ENCODE peak calls at places on chromosomes 2 and 18, in ten cellular contexts. D is Peyer's patch, S is kidney, P is H9, Q is uterus, E is heart left ventricle, O is gastrocnemius medialis, I is upper lobe of right lung, R is psoas muscle, T is OCI-LY7. V is an unnamed sample.

GRCh38 chr2:65605427-65606058 is 173.1 kb upstream of the SPRED2 start:
- DNase-seq in D (no peak), S (no peak), P (no peak), Q (no peak), E (no peak), O (no peak), I (no peak), R (no peak), T (peak; percentile 39), V (no peak)

GRCh38 chr2:71789556-71790219 is 336.3 kb downstream of the DYSF start:
- DNase-seq in D (no peak), S (no peak), P (no peak), Q (no peak), E (peak; percentile 3), O (no peak), I (no peak), R (no peak), T (no peak), V (no peak)

GRCh38 chr2:236404346-236404745 is 140.1 kb upstream of the ASB18 start:
- DNase-seq in D (no peak), S (no peak), P (no peak), Q (no peak), E (no peak), O (no peak), I (no peak), R (no peak), T (no peak), V (no peak)

GRCh38 chr2:169362346-169363026 is at the start of gene LRP2:
- DNase-seq in D (no peak), S (peak; percentile 74), P (peak; percentile 38), Q (no peak), E (no peak), O (no peak), I (peak; percentile 74), R (peak; percentile 48), T (no peak), V (no peak)

GRCh38 chr2:143903172-143903856 is 616.6 kb downstream of the ZEB2 start:
- DNase-seq in D (no peak), S (no peak), P (no peak), Q (no peak), E (no peak), O (no peak), I (no peak), R (no peak), T (no peak), V (no peak)

GRCh38 chr18:77648415-77648814 is 398.8 kb downstream of the GALR1 start:
- DNase-seq in D (no peak), S (no peak), P (no peak), Q (no peak), E (no peak), O (no peak), I (no peak), R (no peak), T (no peak), V (no peak)

GRCh38 chr2:98761267-98761781 is 30.4 kb upstream of the MGAT4A start:
- DNase-seq in D (peak; percentile 43), S (no peak), P (no peak), Q (no peak), E (no peak), O (no peak), I (no peak), R (no peak), T (peak; percentile 72), V (no peak)

GRCh38 chr18:77071061-77071460 is 61.5 kb downstream of the MBP start:
- DNase-seq in D (no peak), S (no peak), P (no peak), Q (no peak), E (no peak), O (no peak), I (no peak), R (no peak), T (no peak), V (no peak)

GRCh38 chr2:122451040-122451439 is 695.6 kb downstream of the TSN start:
- DNase-seq in D (no peak), S (no peak), P (peak; percentile 34), Q (no peak), E (no peak), O (no peak), I (no peak), R (no peak), T (peak; percentile 46), V (no peak)

GRCh38 chr2:7154666-7155065 is 237.5 kb downstream of the RNF144A start:
- DNase-seq in D (no peak), S (no peak), P (no peak), Q (no peak), E (no peak), O (no peak), I (no peak), R (no peak), T (no peak), V (no peak)

GRCh38 chr18:46220116-46220515 is 115.9 kb downstream of the HAUS1 start:
- DNase-seq in D (no peak), S (no peak), P (no peak), Q (no peak), E (no peak), O (no peak), I (no peak), R (no peak), T (no peak), V (no peak)

GRCh38 chr2:102422910-102423309 is at the start of gene IL18RAP:
- DNase-seq in D (no peak), S (no peak), P (no peak), Q (no peak), E (no peak), O (no peak), I (no peak), R (no peak), T (no peak), V (no peak)

GRCh38 chr2:60925994-60926750 is 44.8 kb downstream of the REL start:
- DNase-seq in D (no peak), S (no peak), P (no peak), Q (no peak), E (no peak), O (no peak), I (no peak), R (no peak), T (no peak), V (no peak)

GRCh38 chr2:112793449-112793978 is 9.2 kb upstream of the IL1A start:
- DNase-seq in D (no peak), S (no peak), P (no peak), Q (no peak), E (no peak), O (no peak), I (no peak), R (no peak), T (no peak), V (no peak)

GRCh38 chr2:55616509-55617159 is 788 bp downstream of the PPP4R3B start:
- DNase-seq in D (no peak), S (no peak), P (no peak), Q (no peak), E (no peak), O (peak; percentile 45), I (no peak), R (no peak), T (peak; percentile 58), V (no peak)

GRCh38 chr2:16281451-16282330 is 341.3 kb downstream of the MYCN start:
- DNase-seq in D (no peak), S (no peak), P (peak; percentile 74), Q (no peak), E (no peak), O (no peak), I (no peak), R (no peak), T (peak; percentile 13), V (no peak)
- TF ChIP-seq CTCF in D (peak; percentile 64), S (peak; percentile 49), P (peak; percentile 81), Q (no peak), E (peak; percentile 52), O (no peak), I (peak; percentile 47), R (peak; percentile 48), T (peak; percentile 71), V (peak; percentile 69)

GRCh38 chr18:57776354-57776753 is 26.8 kb downstream of the ATP8B1 start:
- DNase-seq in D (no peak), S (no peak), P (no peak), Q (no peak), E (no peak), O (no peak), I (no peak), R (no peak), T (no peak), V (no peak)
- H3K4me1 ChIP-seq in D (no peaks in the 10 kb centered on the region), S (peaks cover 4% of the 10 kb centered on the region), P (peaks cover 11% of the 10 kb centered on the region), Q (peaks cover 3% of the 10 kb centered on the region), E (peaks cover 71% of the 10 kb centered on the region), O (peaks cover 37% of the 10 kb centered on the region), I (peaks cover 25% of the 10 kb centered on the region), R (peaks cover 50% of the 10 kb centered on the region), T (peaks cover 8% of the 10 kb centered on the region), V (peaks cover 73% of the 10 kb centered on the region)

GRCh38 chr18:14927701-14928100 is 179.7 kb downstream of the ANKRD30B start:
- DNase-seq in D (no peak), S (no peak), P (no peak), Q (no peak), E (no peak), O (no peak), I (no peak), R (no peak), T (no peak), V (no peak)
- H3K9me3 ChIP-seq in D (no peaks in the 10 kb centered on the region), S (no peaks in the 10 kb centered on the region), P (peaks cover 87% of the 10 kb centered on the region), Q (no peaks in the 10 kb centered on the region), E (no peaks in the 10 kb centered on the region), O (no peaks in the 10 kb centered on the region), I (no peaks in the 10 kb centered on the region), R (no peaks in the 10 kb centered on the region), T (no peaks in the 10 kb centered on the region), V (no peaks in the 10 kb centered on the region)

GRCh38 chr18:51183372-51184091 is 13.9 kb downstream of the MEX3C start:
- DNase-seq in D (no peak), S (no peak), P (no peak), Q (no peak), E (no peak), O (no peak), I (no peak), R (no peak), T (no peak), V (no peak)

GRCh38 chr18:51188024-51188701 is 9.3 kb downstream of the MEX3C start:
- DNase-seq in D (no peak), S (no peak), P (no peak), Q (no peak), E (no peak), O (no peak), I (no peak), R (no peak), T (no peak), V (no peak)

GRCh38 chr18:51184092-51184458 is 13.4 kb downstream of the MEX3C start:
- DNase-seq in D (no peak), S (no peak), P (no peak), Q (no peak), E (no peak), O (no peak), I (no peak), R (no peak), T (no peak), V (no peak)

GRCh38 chr18:51182824-51183223 is 14.7 kb downstream of the MEX3C start:
- DNase-seq in D (no peak), S (no peak), P (no peak), Q (no peak), E (no peak), O (no peak), I (no peak), R (no peak), T (no peak), V (no peak)

DNA sequence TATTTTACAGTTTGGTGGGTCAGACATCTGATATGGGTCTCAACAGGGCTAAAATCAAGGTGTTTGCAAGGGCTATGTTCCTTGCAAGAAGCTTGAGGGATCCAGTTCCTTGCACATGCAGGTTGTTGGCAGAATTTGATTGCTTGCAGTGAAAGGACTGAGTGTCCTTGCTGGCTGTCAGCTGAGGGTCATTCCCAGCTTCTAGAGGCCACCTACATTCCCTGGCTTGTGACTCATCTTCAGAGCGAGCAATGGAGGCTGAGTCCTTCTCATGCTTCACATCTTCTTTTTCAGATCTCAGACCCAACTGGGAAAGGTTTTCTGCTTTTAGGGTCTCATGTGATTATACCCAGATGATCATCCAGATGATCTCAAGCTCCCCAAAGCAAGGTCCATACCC is 12.4 kb downstream of the MEX3C start:
- DNase-seq in D (no peak), S (no peak), P (no peak), Q (no peak), E (no peak), O (no peak), I (no peak), R (no peak), T (no peak), V (no peak)
- TF ChIP-seq CTCF in D (no peak), S (no peak), P (no peak), Q (no peak), E (no peak), O (no peak), I (no peak), R (no peak), T (no peak), V (no peak)